ENCODE peak calls at places on chromosomes 5 and 9, in nine cellular contexts. One of them, this sample, is unnamed.

GRCh38 chr5:144060598-144060997 is 109.9 kb downstream of the YIPF5 start:
- DNase-seq in A172: peak; percentile 28
- DNase-seq in brain microvascular endothelial cell: no peak
- DNase-seq in fibroblast of mammary gland: peak; percentile 70
- DNase-seq in hippocampal formation: no peak
- DNase-seq in NCI-H524: no peak
- DNase-seq in stimulated activated CD8-positive, alpha-beta memory T cell treated with anti-CD3 and anti-CD28 coated beads, Interleukin-2, amount 100 ng/mL, for 1 hour: no peak
- DNase-seq in A549: no peak
- DNase-seq in activated CD8-positive, alpha-beta memory T cell treated with anti-CD3 and anti-CD28 coated beads for 48 hours: no peak
- DNase-seq in this sample: no peak

GRCh38 chr5:73274870-73275756 is 102.1 kb downstream of the TMEM174 start:
- DNase-seq in stimulated activated CD8-positive, alpha-beta memory T cell treated with anti-CD3 and anti-CD28 coated beads, Interleukin-2, amount 100 ng/mL, for 1 hour: no peak
- DNase-seq in activated CD8-positive, alpha-beta memory T cell treated with anti-CD3 and anti-CD28 coated beads for 48 hours: no peak
- DNase-seq in brain microvascular endothelial cell: no peak
- DNase-seq in fibroblast of mammary gland: peak; percentile 34
- DNase-seq in hippocampal formation: peak; percentile 78
- DNase-seq in NCI-H524: peak; percentile 95
- DNase-seq in A549: no peak
- DNase-seq in A172: no peak
- DNase-seq in this sample: no peak

GRCh38 chr5:51373880-51374523 is 9.2 kb upstream of the ISL1 start:
- DNase-seq in NCI-H524: no peak
- DNase-seq in brain microvascular endothelial cell: no peak
- DNase-seq in stimulated activated CD8-positive, alpha-beta memory T cell treated with anti-CD3 and anti-CD28 coated beads, Interleukin-2, amount 100 ng/mL, for 1 hour: no peak
- DNase-seq in activated CD8-positive, alpha-beta memory T cell treated with anti-CD3 and anti-CD28 coated beads for 48 hours: no peak
- DNase-seq in fibroblast of mammary gland: no peak
- DNase-seq in A549: no peak
- DNase-seq in hippocampal formation: no peak
- DNase-seq in A172: no peak
- DNase-seq in this sample: no peak

GRCh38 chr5:12147513-12147912 is 243.3 kb upstream of the CTNND2 start:
- DNase-seq in brain microvascular endothelial cell: no peak
- DNase-seq in fibroblast of mammary gland: no peak
- DNase-seq in A172: no peak
- DNase-seq in NCI-H524: no peak
- DNase-seq in activated CD8-positive, alpha-beta memory T cell treated with anti-CD3 and anti-CD28 coated beads for 48 hours: no peak
- DNase-seq in stimulated activated CD8-positive, alpha-beta memory T cell treated with anti-CD3 and anti-CD28 coated beads, Interleukin-2, amount 100 ng/mL, for 1 hour: no peak
- DNase-seq in A549: no peak
- DNase-seq in hippocampal formation: no peak
- DNase-seq in this sample: no peak

GRCh38 chr9:79757906-79758669 is 186.3 kb downstream of the TLE4 start:
- DNase-seq in activated CD8-positive, alpha-beta memory T cell treated with anti-CD3 and anti-CD28 coated beads for 48 hours: no peak
- DNase-seq in A549: no peak
- DNase-seq in stimulated activated CD8-positive, alpha-beta memory T cell treated with anti-CD3 and anti-CD28 coated beads, Interleukin-2, amount 100 ng/mL, for 1 hour: no peak
- DNase-seq in NCI-H524: peak; percentile 0
- DNase-seq in brain microvascular endothelial cell: no peak
- DNase-seq in fibroblast of mammary gland: peak; percentile 33
- DNase-seq in hippocampal formation: no peak
- DNase-seq in A172: peak; percentile 34
- DNase-seq in this sample: no peak

GRCh38 chr5:93794954-93795353 is 53.6 kb upstream of the POU5F2 start:
- DNase-seq in stimulated activated CD8-positive, alpha-beta memory T cell treated with anti-CD3 and anti-CD28 coated beads, Interleukin-2, amount 100 ng/mL, for 1 hour: no peak
- DNase-seq in hippocampal formation: no peak
- DNase-seq in brain microvascular endothelial cell: no peak
- DNase-seq in A172: no peak
- DNase-seq in A549: no peak
- DNase-seq in fibroblast of mammary gland: no peak
- DNase-seq in NCI-H524: no peak
- DNase-seq in activated CD8-positive, alpha-beta memory T cell treated with anti-CD3 and anti-CD28 coated beads for 48 hours: no peak
- DNase-seq in this sample: no peak

GRCh38 chr9:81150016-81150625 is 539.2 kb downstream of the TLE1 start:
- DNase-seq in activated CD8-positive, alpha-beta memory T cell treated with anti-CD3 and anti-CD28 coated beads for 48 hours: no peak
- DNase-seq in A172: no peak
- DNase-seq in A549: no peak
- DNase-seq in hippocampal formation: no peak
- DNase-seq in NCI-H524: no peak
- DNase-seq in fibroblast of mammary gland: no peak
- DNase-seq in stimulated activated CD8-positive, alpha-beta memory T cell treated with anti-CD3 and anti-CD28 coated beads, Interleukin-2, amount 100 ng/mL, for 1 hour: no peak
- DNase-seq in brain microvascular endothelial cell: no peak
- DNase-seq in this sample: no peak

GRCh38 chr9:2227468-2227867 is 212.3 kb downstream of the SMARCA2 start:
- DNase-seq in fibroblast of mammary gland: peak; percentile 83
- DNase-seq in brain microvascular endothelial cell: no peak
- DNase-seq in A172: no peak
- DNase-seq in hippocampal formation: no peak
- DNase-seq in A549: no peak
- DNase-seq in stimulated activated CD8-positive, alpha-beta memory T cell treated with anti-CD3 and anti-CD28 coated beads, Interleukin-2, amount 100 ng/mL, for 1 hour: no peak
- DNase-seq in NCI-H524: no peak
- DNase-seq in activated CD8-positive, alpha-beta memory T cell treated with anti-CD3 and anti-CD28 coated beads for 48 hours: no peak
- DNase-seq in this sample: no peak

GRCh38 chr5:128905225-128906110 is 59.8 kb upstream of the SLC27A6 start:
- DNase-seq in hippocampal formation: peak; percentile 2
- DNase-seq in brain microvascular endothelial cell: peak; percentile 47
- DNase-seq in NCI-H524: peak; percentile 49
- DNase-seq in stimulated activated CD8-positive, alpha-beta memory T cell treated with anti-CD3 and anti-CD28 coated beads, Interleukin-2, amount 100 ng/mL, for 1 hour: no peak
- DNase-seq in activated CD8-positive, alpha-beta memory T cell treated with anti-CD3 and anti-CD28 coated beads for 48 hours: no peak
- DNase-seq in A549: peak; percentile 41
- DNase-seq in fibroblast of mammary gland: peak; percentile 78
- DNase-seq in A172: peak; percentile 62
- DNase-seq in this sample: no peak

GRCh38 chr5:64944868-64945267 is 176.1 kb downstream of the CWC27 start:
- DNase-seq in brain microvascular endothelial cell: no peak
- DNase-seq in hippocampal formation: no peak
- DNase-seq in fibroblast of mammary gland: no peak
- DNase-seq in activated CD8-positive, alpha-beta memory T cell treated with anti-CD3 and anti-CD28 coated beads for 48 hours: no peak
- DNase-seq in A172: no peak
- DNase-seq in NCI-H524: no peak
- DNase-seq in stimulated activated CD8-positive, alpha-beta memory T cell treated with anti-CD3 and anti-CD28 coated beads, Interleukin-2, amount 100 ng/mL, for 1 hour: no peak
- DNase-seq in A549: no peak
- DNase-seq in this sample: no peak

GRCh38 chr5:463952-464351 is 21.0 kb downstream of the EXOC3 start:
- DNase-seq in fibroblast of mammary gland: no peak
- DNase-seq in A172: no peak
- DNase-seq in activated CD8-positive, alpha-beta memory T cell treated with anti-CD3 and anti-CD28 coated beads for 48 hours: no peak
- DNase-seq in brain microvascular endothelial cell: no peak
- DNase-seq in stimulated activated CD8-positive, alpha-beta memory T cell treated with anti-CD3 and anti-CD28 coated beads, Interleukin-2, amount 100 ng/mL, for 1 hour: peak; percentile 47
- DNase-seq in hippocampal formation: no peak
- DNase-seq in A549: no peak
- DNase-seq in NCI-H524: no peak
- DNase-seq in this sample: no peak

GRCh38 chr5:102903074-102903871 is 148.2 kb downstream of the PAM start:
- DNase-seq in hippocampal formation: no peak
- DNase-seq in A172: peak; percentile 19
- DNase-seq in stimulated activated CD8-positive, alpha-beta memory T cell treated with anti-CD3 and anti-CD28 coated beads, Interleukin-2, amount 100 ng/mL, for 1 hour: no peak
- DNase-seq in A549: no peak
- DNase-seq in brain microvascular endothelial cell: no peak
- DNase-seq in NCI-H524: no peak
- DNase-seq in activated CD8-positive, alpha-beta memory T cell treated with anti-CD3 and anti-CD28 coated beads for 48 hours: no peak
- DNase-seq in fibroblast of mammary gland: peak; percentile 9
- DNase-seq in this sample: no peak

GRCh38 chr5:122726990-122727616 is 47.8 kb upstream of the SNX2 start:
- DNase-seq in A172: peak; percentile 48
- DNase-seq in hippocampal formation: no peak
- DNase-seq in brain microvascular endothelial cell: peak; percentile 61
- DNase-seq in NCI-H524: no peak
- DNase-seq in fibroblast of mammary gland: peak; percentile 57
- DNase-seq in activated CD8-positive, alpha-beta memory T cell treated with anti-CD3 and anti-CD28 coated beads for 48 hours: no peak
- DNase-seq in A549: peak; percentile 60
- DNase-seq in stimulated activated CD8-positive, alpha-beta memory T cell treated with anti-CD3 and anti-CD28 coated beads, Interleukin-2, amount 100 ng/mL, for 1 hour: no peak
- DNase-seq in this sample: no peak

GRCh38 chr9:128406848-128407391 is 13.7 kb upstream of the CERCAM start:
- DNase-seq in A549: no peak
- DNase-seq in NCI-H524: no peak
- DNase-seq in fibroblast of mammary gland: peak; percentile 38
- DNase-seq in brain microvascular endothelial cell: peak; percentile 45
- DNase-seq in hippocampal formation: no peak
- DNase-seq in stimulated activated CD8-positive, alpha-beta memory T cell treated with anti-CD3 and anti-CD28 coated beads, Interleukin-2, amount 100 ng/mL, for 1 hour: no peak
- DNase-seq in A172: no peak
- DNase-seq in activated CD8-positive, alpha-beta memory T cell treated with anti-CD3 and anti-CD28 coated beads for 48 hours: no peak
- DNase-seq in this sample: no peak

GRCh38 chr5:97986069-97986468 is 787.4 kb upstream of the RGMB start:
- DNase-seq in hippocampal formation: no peak
- DNase-seq in stimulated activated CD8-positive, alpha-beta memory T cell treated with anti-CD3 and anti-CD28 coated beads, Interleukin-2, amount 100 ng/mL, for 1 hour: no peak
- DNase-seq in A172: peak; percentile 23
- DNase-seq in NCI-H524: no peak
- DNase-seq in brain microvascular endothelial cell: peak; percentile 87
- DNase-seq in activated CD8-positive, alpha-beta memory T cell treated with anti-CD3 and anti-CD28 coated beads for 48 hours: no peak
- DNase-seq in A549: no peak
- DNase-seq in fibroblast of mammary gland: peak; percentile 54
- DNase-seq in this sample: no peak

GRCh38 chr5:65858316-65858715 is 68.1 kb upstream of the ERBIN start:
- DNase-seq in A549: no peak
- DNase-seq in brain microvascular endothelial cell: no peak
- DNase-seq in hippocampal formation: no peak
- DNase-seq in stimulated activated CD8-positive, alpha-beta memory T cell treated with anti-CD3 and anti-CD28 coated beads, Interleukin-2, amount 100 ng/mL, for 1 hour: no peak
- DNase-seq in fibroblast of mammary gland: peak; percentile 31
- DNase-seq in NCI-H524: no peak
- DNase-seq in activated CD8-positive, alpha-beta memory T cell treated with anti-CD3 and anti-CD28 coated beads for 48 hours: no peak
- DNase-seq in A172: peak; percentile 21
- DNase-seq in this sample: no peak

GRCh38 chr5:78641060-78641474 is 7.5 kb downstream of the LHFPL2 start:
- DNase-seq in NCI-H524: no peak
- DNase-seq in fibroblast of mammary gland: peak; percentile 22
- DNase-seq in brain microvascular endothelial cell: no peak
- DNase-seq in A549: no peak
- DNase-seq in A172: no peak
- DNase-seq in stimulated activated CD8-positive, alpha-beta memory T cell treated with anti-CD3 and anti-CD28 coated beads, Interleukin-2, amount 100 ng/mL, for 1 hour: no peak
- DNase-seq in hippocampal formation: no peak
- DNase-seq in activated CD8-positive, alpha-beta memory T cell treated with anti-CD3 and anti-CD28 coated beads for 48 hours: no peak
- DNase-seq in this sample: no peak

GRCh38 chr9:16869140-16869903 is 1.1 kb downstream of the BNC2 start:
- DNase-seq in A549: no peak
- DNase-seq in activated CD8-positive, alpha-beta memory T cell treated with anti-CD3 and anti-CD28 coated beads for 48 hours: no peak
- DNase-seq in fibroblast of mammary gland: peak; percentile 71
- DNase-seq in stimulated activated CD8-positive, alpha-beta memory T cell treated with anti-CD3 and anti-CD28 coated beads, Interleukin-2, amount 100 ng/mL, for 1 hour: no peak
- DNase-seq in A172: no peak
- DNase-seq in NCI-H524: peak; percentile 20
- DNase-seq in brain microvascular endothelial cell: no peak
- DNase-seq in hippocampal formation: no peak
- DNase-seq in this sample: no peak

GRCh38 chr5:164302533-164303235 is 797.3 kb downstream of the MAT2B start:
- DNase-seq in stimulated activated CD8-positive, alpha-beta memory T cell treated with anti-CD3 and anti-CD28 coated beads, Interleukin-2, amount 100 ng/mL, for 1 hour: no peak
- DNase-seq in A172: peak; percentile 16
- DNase-seq in A549: no peak
- DNase-seq in fibroblast of mammary gland: peak; percentile 43
- DNase-seq in activated CD8-positive, alpha-beta memory T cell treated with anti-CD3 and anti-CD28 coated beads for 48 hours: no peak
- DNase-seq in hippocampal formation: no peak
- DNase-seq in brain microvascular endothelial cell: no peak
- DNase-seq in NCI-H524: no peak
- DNase-seq in this sample: no peak

GRCh38 chr5:151084363-151084762 is 3.5 kb upstream of the TNIP1 start:
- DNase-seq in A172: no peak
- DNase-seq in stimulated activated CD8-positive, alpha-beta memory T cell treated with anti-CD3 and anti-CD28 coated beads, Interleukin-2, amount 100 ng/mL, for 1 hour: no peak
- DNase-seq in fibroblast of mammary gland: peak; percentile 75
- DNase-seq in brain microvascular endothelial cell: no peak
- DNase-seq in hippocampal formation: no peak
- DNase-seq in NCI-H524: no peak
- DNase-seq in activated CD8-positive, alpha-beta memory T cell treated with anti-CD3 and anti-CD28 coated beads for 48 hours: no peak
- DNase-seq in A549: no peak
- DNase-seq in this sample: no peak

GRCh38 chr9:72633966-72634365 is 112.6 kb downstream of the TMC1 start:
- DNase-seq in stimulated activated CD8-positive, alpha-beta memory T cell treated with anti-CD3 and anti-CD28 coated beads, Interleukin-2, amount 100 ng/mL, for 1 hour: no peak
- DNase-seq in brain microvascular endothelial cell: peak; percentile 73
- DNase-seq in NCI-H524: no peak
- DNase-seq in A549: no peak
- DNase-seq in activated CD8-positive, alpha-beta memory T cell treated with anti-CD3 and anti-CD28 coated beads for 48 hours: no peak
- DNase-seq in A172: peak; percentile 26
- DNase-seq in hippocampal formation: no peak
- DNase-seq in fibroblast of mammary gland: peak; percentile 91
- DNase-seq in this sample: no peak

GRCh38 chr9:121840838-121841760 is 189.7 kb downstream of the DAB2IP start:
- DNase-seq in NCI-H524: no peak
- DNase-seq in stimulated activated CD8-positive, alpha-beta memory T cell treated with anti-CD3 and anti-CD28 coated beads, Interleukin-2, amount 100 ng/mL, for 1 hour: no peak
- DNase-seq in A172: no peak
- DNase-seq in activated CD8-positive, alpha-beta memory T cell treated with anti-CD3 and anti-CD28 coated beads for 48 hours: no peak
- DNase-seq in A549: no peak
- DNase-seq in brain microvascular endothelial cell: no peak
- DNase-seq in hippocampal formation: no peak
- DNase-seq in fibroblast of mammary gland: no peak
- DNase-seq in this sample: no peak

GRCh38 chr9:116491659-116492058 is 195.4 kb upstream of the TRIM32 start:
- DNase-seq in fibroblast of mammary gland: no peak
- DNase-seq in activated CD8-positive, alpha-beta memory T cell treated with anti-CD3 and anti-CD28 coated beads for 48 hours: no peak
- DNase-seq in A549: no peak
- DNase-seq in A172: no peak
- DNase-seq in hippocampal formation: no peak
- DNase-seq in NCI-H524: no peak
- DNase-seq in brain microvascular endothelial cell: no peak
- DNase-seq in stimulated activated CD8-positive, alpha-beta memory T cell treated with anti-CD3 and anti-CD28 coated beads, Interleukin-2, amount 100 ng/mL, for 1 hour: no peak
- DNase-seq in this sample: no peak

GRCh38 chr9:127212453-127212852 is 52.1 kb upstream of the GARNL3 start:
- DNase-seq in fibroblast of mammary gland: no peak
- DNase-seq in activated CD8-positive, alpha-beta memory T cell treated with anti-CD3 and anti-CD28 coated beads for 48 hours: no peak
- DNase-seq in hippocampal formation: no peak
- DNase-seq in stimulated activated CD8-positive, alpha-beta memory T cell treated with anti-CD3 and anti-CD28 coated beads, Interleukin-2, amount 100 ng/mL, for 1 hour: no peak
- DNase-seq in brain microvascular endothelial cell: no peak
- DNase-seq in A549: no peak
- DNase-seq in A172: no peak
- DNase-seq in NCI-H524: no peak
- DNase-seq in this sample: no peak

GRCh38 chr9:21616082-21616778 is 134.1 kb upstream of the IFNE start:
- DNase-seq in brain microvascular endothelial cell: peak; percentile 95
- DNase-seq in fibroblast of mammary gland: peak; percentile 96
- DNase-seq in activated CD8-positive, alpha-beta memory T cell treated with anti-CD3 and anti-CD28 coated beads for 48 hours: no peak
- DNase-seq in stimulated activated CD8-positive, alpha-beta memory T cell treated with anti-CD3 and anti-CD28 coated beads, Interleukin-2, amount 100 ng/mL, for 1 hour: no peak
- DNase-seq in A172: no peak
- DNase-seq in NCI-H524: no peak
- DNase-seq in A549: peak; percentile 69
- DNase-seq in hippocampal formation: no peak
- DNase-seq in this sample: no peak

GRCh38 chr5:159097461-159098284 is 2.0 kb downstream of the EBF1 start:
- DNase-seq in NCI-H524: peak; percentile 42
- DNase-seq in stimulated activated CD8-positive, alpha-beta memory T cell treated with anti-CD3 and anti-CD28 coated beads, Interleukin-2, amount 100 ng/mL, for 1 hour: no peak
- DNase-seq in brain microvascular endothelial cell: peak; percentile 46
- DNase-seq in activated CD8-positive, alpha-beta memory T cell treated with anti-CD3 and anti-CD28 coated beads for 48 hours: no peak
- DNase-seq in fibroblast of mammary gland: peak; percentile 62
- DNase-seq in A549: no peak
- DNase-seq in A172: no peak
- DNase-seq in hippocampal formation: no peak
- DNase-seq in this sample: no peak

GRCh38 chr5:143554194-143554717 is 150.8 kb upstream of the NR3C1 start:
- DNase-seq in hippocampal formation: no peak
- DNase-seq in NCI-H524: no peak
- DNase-seq in A549: peak; percentile 16
- DNase-seq in brain microvascular endothelial cell: peak; percentile 95
- DNase-seq in fibroblast of mammary gland: peak; percentile 99
- DNase-seq in stimulated activated CD8-positive, alpha-beta memory T cell treated with anti-CD3 and anti-CD28 coated beads, Interleukin-2, amount 100 ng/mL, for 1 hour: no peak
- DNase-seq in A172: peak; percentile 90
- DNase-seq in activated CD8-positive, alpha-beta memory T cell treated with anti-CD3 and anti-CD28 coated beads for 48 hours: no peak
- DNase-seq in this sample: peak; percentile 90

GRCh38 chr5:173452098-173452497 is 123.9 kb upstream of the STC2 start:
- DNase-seq in NCI-H524: no peak
- DNase-seq in hippocampal formation: no peak
- DNase-seq in A172: peak; percentile 51
- DNase-seq in A549: no peak
- DNase-seq in brain microvascular endothelial cell: peak; percentile 64
- DNase-seq in fibroblast of mammary gland: peak; percentile 54
- DNase-seq in activated CD8-positive, alpha-beta memory T cell treated with anti-CD3 and anti-CD28 coated beads for 48 hours: no peak
- DNase-seq in stimulated activated CD8-positive, alpha-beta memory T cell treated with anti-CD3 and anti-CD28 coated beads, Interleukin-2, amount 100 ng/mL, for 1 hour: no peak
- DNase-seq in this sample: peak; percentile 57

This sample was measured in SIG-M5.